ENCODE peak calls at places on chromosomes 5 and 9, in nine cellular contexts. One of them, this sample, is unnamed.

GRCh38 chr9:91558879-91559278 is 135.2 kb upstream of the NFIL3 start:
- DNase-seq in cardiac muscle cell: no peak
- DNase-seq in uterus: no peak
- DNase-seq in mammary epithelial cell: no peak
- DNase-seq in brain microvascular endothelial cell: no peak
- DNase-seq in transverse colon: no peak
- DNase-seq in HCT116: no peak
- DNase-seq in suprapubic skin: no peak
- DNase-seq in left ventricle myocardium inferior: no peak
- DNase-seq in this sample: no peak

GRCh38 chr5:1221721-1222120 is 3.5 kb upstream of the SLC6A18 start:
- DNase-seq in left ventricle myocardium inferior: no peak
- DNase-seq in mammary epithelial cell: no peak
- DNase-seq in uterus: no peak
- DNase-seq in transverse colon: no peak
- DNase-seq in HCT116: no peak
- DNase-seq in suprapubic skin: no peak
- DNase-seq in cardiac muscle cell: no peak
- DNase-seq in brain microvascular endothelial cell: no peak
- DNase-seq in this sample: no peak

GRCh38 chr5:168611163-168611562 is 32.0 kb upstream of the PANK3 start:
- DNase-seq in suprapubic skin: no peak
- DNase-seq in brain microvascular endothelial cell: peak; percentile 24
- DNase-seq in uterus: no peak
- DNase-seq in transverse colon: no peak
- DNase-seq in mammary epithelial cell: no peak
- DNase-seq in left ventricle myocardium inferior: no peak
- DNase-seq in HCT116: no peak
- DNase-seq in cardiac muscle cell: peak; percentile 11
- DNase-seq in this sample: peak; percentile 25

GRCh38 chr5:172929371-172929838 is 29.8 kb upstream of the RPL26L1 start:
- DNase-seq in HCT116: no peak
- DNase-seq in transverse colon: no peak
- DNase-seq in brain microvascular endothelial cell: no peak
- DNase-seq in uterus: no peak
- DNase-seq in mammary epithelial cell: no peak
- DNase-seq in cardiac muscle cell: no peak
- DNase-seq in suprapubic skin: no peak
- DNase-seq in left ventricle myocardium inferior: no peak
- DNase-seq in this sample: no peak

GRCh38 chr9:94110821-94111252 is 26.6 kb downstream of the PTPDC1 start:
- DNase-seq in brain microvascular endothelial cell: peak; percentile 70
- DNase-seq in suprapubic skin: no peak
- DNase-seq in left ventricle myocardium inferior: no peak
- DNase-seq in uterus: no peak
- DNase-seq in cardiac muscle cell: no peak
- DNase-seq in HCT116: no peak
- DNase-seq in mammary epithelial cell: peak; percentile 64
- DNase-seq in transverse colon: no peak
- DNase-seq in this sample: no peak

GRCh38 chr5:64690417-64691151 is at the start of gene SHISAL2B:
- DNase-seq in cardiac muscle cell: peak; percentile 61
- DNase-seq in HCT116: no peak
- DNase-seq in mammary epithelial cell: peak; percentile 50
- DNase-seq in transverse colon: no peak
- DNase-seq in suprapubic skin: no peak
- DNase-seq in brain microvascular endothelial cell: no peak
- DNase-seq in uterus: no peak
- DNase-seq in left ventricle myocardium inferior: no peak
- DNase-seq in this sample: no peak

GRCh38 chr5:178576591-178577351 is 13.4 kb downstream of the COL23A1 start:
- DNase-seq in uterus: no peak
- DNase-seq in mammary epithelial cell: no peak
- DNase-seq in left ventricle myocardium inferior: no peak
- DNase-seq in HCT116: no peak
- DNase-seq in cardiac muscle cell: peak; percentile 53
- DNase-seq in brain microvascular endothelial cell: no peak
- DNase-seq in suprapubic skin: no peak
- DNase-seq in transverse colon: no peak
- DNase-seq in this sample: no peak

GRCh38 chr9:108967916-108968315 is 33.7 kb downstream of the ABITRAM start:
- DNase-seq in mammary epithelial cell: no peak
- DNase-seq in uterus: no peak
- DNase-seq in transverse colon: no peak
- DNase-seq in brain microvascular endothelial cell: no peak
- DNase-seq in cardiac muscle cell: no peak
- DNase-seq in suprapubic skin: no peak
- DNase-seq in HCT116: no peak
- DNase-seq in left ventricle myocardium inferior: peak; percentile 26
- DNase-seq in this sample: no peak

GRCh38 chr5:43036856-43037711 is 3.0 kb downstream of the ANXA2R start:
- DNase-seq in mammary epithelial cell: no peak
- DNase-seq in uterus: no peak
- DNase-seq in left ventricle myocardium inferior: no peak
- DNase-seq in brain microvascular endothelial cell: peak; percentile 43
- DNase-seq in HCT116: no peak
- DNase-seq in transverse colon: peak; percentile 18
- DNase-seq in suprapubic skin: no peak
- DNase-seq in cardiac muscle cell: no peak
- DNase-seq in this sample: no peak

GRCh38 chr9:33351547-33351946 is 50.8 kb downstream of the AQP7 start:
- DNase-seq in brain microvascular endothelial cell: no peak
- DNase-seq in suprapubic skin: no peak
- DNase-seq in uterus: no peak
- DNase-seq in mammary epithelial cell: peak; percentile 59
- DNase-seq in HCT116: no peak
- DNase-seq in transverse colon: no peak
- DNase-seq in cardiac muscle cell: no peak
- DNase-seq in left ventricle myocardium inferior: no peak
- DNase-seq in this sample: no peak

GRCh38 chr5:131795128-131795719 is 1.6 kb downstream of the FNIP1 start:
- DNase-seq in brain microvascular endothelial cell: no peak
- DNase-seq in transverse colon: no peak
- DNase-seq in suprapubic skin: no peak
- DNase-seq in mammary epithelial cell: no peak
- DNase-seq in cardiac muscle cell: no peak
- DNase-seq in uterus: no peak
- DNase-seq in HCT116: no peak
- DNase-seq in left ventricle myocardium inferior: no peak
- DNase-seq in this sample: no peak

GRCh38 chr5:54659651-54660050 is 142.1 kb downstream of the SNX18 start:
- DNase-seq in mammary epithelial cell: no peak
- DNase-seq in brain microvascular endothelial cell: no peak
- DNase-seq in left ventricle myocardium inferior: no peak
- DNase-seq in transverse colon: no peak
- DNase-seq in uterus: no peak
- DNase-seq in cardiac muscle cell: no peak
- DNase-seq in suprapubic skin: no peak
- DNase-seq in HCT116: no peak
- DNase-seq in this sample: no peak

GRCh38 chr9:79489241-79490000 is 82.3 kb upstream of the TLE4 start:
- DNase-seq in uterus: no peak
- DNase-seq in suprapubic skin: no peak
- DNase-seq in brain microvascular endothelial cell: peak; percentile 63
- DNase-seq in transverse colon: peak; percentile 20
- DNase-seq in left ventricle myocardium inferior: no peak
- DNase-seq in mammary epithelial cell: peak; percentile 56
- DNase-seq in cardiac muscle cell: no peak
- DNase-seq in HCT116: no peak
- DNase-seq in this sample: peak; percentile 21

GRCh38 chr9:126417684-126418083 is 91.1 kb downstream of the MVB12B start:
- DNase-seq in left ventricle myocardium inferior: no peak
- DNase-seq in cardiac muscle cell: no peak
- DNase-seq in mammary epithelial cell: no peak
- DNase-seq in uterus: no peak
- DNase-seq in brain microvascular endothelial cell: no peak
- DNase-seq in HCT116: no peak
- DNase-seq in suprapubic skin: no peak
- DNase-seq in transverse colon: no peak
- DNase-seq in this sample: no peak

GRCh38 chr9:79581794-79582193 is 10.0 kb downstream of the TLE4 start:
- DNase-seq in suprapubic skin: no peak
- DNase-seq in brain microvascular endothelial cell: peak; percentile 85
- DNase-seq in left ventricle myocardium inferior: no peak
- DNase-seq in cardiac muscle cell: no peak
- DNase-seq in mammary epithelial cell: peak; percentile 72
- DNase-seq in transverse colon: no peak
- DNase-seq in HCT116: no peak
- DNase-seq in uterus: no peak
- DNase-seq in this sample: peak; percentile 59

DNA sequence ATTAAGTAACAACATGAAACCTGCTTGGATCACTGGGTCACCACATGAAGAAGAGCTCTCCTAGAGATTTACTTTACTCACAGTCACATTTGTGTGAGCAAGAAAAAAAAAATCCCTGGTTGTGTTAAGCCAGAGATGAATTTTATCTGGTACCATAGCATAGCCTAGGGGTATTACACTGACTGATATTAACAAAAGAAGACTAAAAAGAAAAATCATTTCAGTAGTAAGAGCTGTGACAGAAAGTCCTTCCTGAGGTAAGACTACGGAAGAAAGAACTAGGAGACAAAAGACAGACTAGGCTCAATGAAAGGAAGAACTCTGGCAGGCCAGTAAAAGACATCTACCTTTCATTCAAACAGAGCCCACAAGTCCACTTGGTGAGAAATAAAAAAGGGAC is 15.2 kb downstream of the OTP start:
- DNase-seq in left ventricle myocardium inferior: no peak
- DNase-seq in uterus: no peak
- DNase-seq in mammary epithelial cell: no peak
- DNase-seq in transverse colon: no peak
- DNase-seq in brain microvascular endothelial cell: no peak
- DNase-seq in suprapubic skin: no peak
- DNase-seq in cardiac muscle cell: no peak
- DNase-seq in HCT116: no peak
- DNase-seq in this sample: no peak
- H3K27me3 ChIP-seq in left ventricle myocardium inferior: peaks cover 100% of the 10 kb centered on the region
- H3K27me3 ChIP-seq in uterus: peaks cover 32% of the 10 kb centered on the region
- H3K27me3 ChIP-seq in mammary epithelial cell: peaks cover 31% of the 10 kb centered on the region
- H3K27me3 ChIP-seq in transverse colon: peaks cover 93% of the 10 kb centered on the region
- H3K27me3 ChIP-seq in brain microvascular endothelial cell: peaks cover 60% of the 10 kb centered on the region
- H3K27me3 ChIP-seq in suprapubic skin: peaks cover 90% of the 10 kb centered on the region
- H3K27me3 ChIP-seq in cardiac muscle cell: peaks cover 91% of the 10 kb centered on the region
- H3K27me3 ChIP-seq in HCT116: no peaks in the 10 kb centered on the region
- H3K27me3 ChIP-seq in this sample: peaks cover 26% of the 10 kb centered on the region

DNA sequence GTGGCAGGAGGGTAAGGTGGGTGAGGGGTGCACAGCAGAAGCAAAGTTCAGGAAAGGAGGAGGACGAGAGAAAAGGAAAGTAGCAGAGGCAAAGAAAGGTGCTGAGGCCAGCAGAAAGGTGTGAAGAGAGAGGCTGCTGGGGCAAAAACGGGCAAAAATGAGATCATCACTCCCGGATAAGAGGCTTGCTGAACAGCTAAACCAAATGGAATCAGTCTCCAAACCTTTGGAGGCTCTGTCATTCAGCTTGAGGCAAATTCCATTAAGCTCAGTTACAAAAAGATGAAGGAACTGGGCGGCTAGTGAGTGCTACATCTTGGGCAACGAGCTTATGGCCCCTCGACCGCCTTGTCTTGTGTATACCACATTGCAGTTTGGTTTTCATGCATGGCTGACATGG is 136.4 kb downstream of the FSTL4 start:
- DNase-seq in left ventricle myocardium inferior: no peak
- DNase-seq in uterus: no peak
- DNase-seq in mammary epithelial cell: peak; percentile 6
- DNase-seq in HCT116: no peak
- DNase-seq in suprapubic skin: no peak
- DNase-seq in transverse colon: no peak
- DNase-seq in brain microvascular endothelial cell: no peak
- DNase-seq in cardiac muscle cell: no peak
- DNase-seq in this sample: no peak
- TF ChIP-seq CTCF in left ventricle myocardium inferior: no peak
- TF ChIP-seq CTCF in uterus: no peak
- TF ChIP-seq CTCF in mammary epithelial cell: no peak
- TF ChIP-seq CTCF in HCT116: no peak
- TF ChIP-seq CTCF in suprapubic skin: no peak
- TF ChIP-seq CTCF in transverse colon: no peak
- TF ChIP-seq CTCF in brain microvascular endothelial cell: no peak
- TF ChIP-seq CTCF in cardiac muscle cell: no peak
- TF ChIP-seq CTCF in this sample: no peak

GRCh38 chr9:130327781-130328348 is 62.3 kb downstream of the HMCN2 start:
- DNase-seq in mammary epithelial cell: no peak
- DNase-seq in brain microvascular endothelial cell: no peak
- DNase-seq in suprapubic skin: peak; percentile 84
- DNase-seq in left ventricle myocardium inferior: peak; percentile 55
- DNase-seq in transverse colon: peak; percentile 47
- DNase-seq in cardiac muscle cell: peak; percentile 14
- DNase-seq in HCT116: no peak
- DNase-seq in uterus: peak; percentile 91
- DNase-seq in this sample: no peak
- H3K4me3 ChIP-seq in mammary epithelial cell: no peak overlapping the region
- H3K4me3 ChIP-seq in brain microvascular endothelial cell: no peak overlapping the region
- H3K4me3 ChIP-seq in suprapubic skin: no peak overlapping the region
- H3K4me3 ChIP-seq in left ventricle myocardium inferior: no peak overlapping the region
- H3K4me3 ChIP-seq in transverse colon: no peak overlapping the region
- H3K4me3 ChIP-seq in cardiac muscle cell: no peak overlapping the region
- H3K4me3 ChIP-seq in HCT116: no peak overlapping the region
- H3K4me3 ChIP-seq in uterus: no peak overlapping the region
- H3K4me3 ChIP-seq in this sample: no peak overlapping the region

GRCh38 chr5:176853151-176853793 is 42.9 kb downstream of the UNC5A start:
- DNase-seq in cardiac muscle cell: no peak
- DNase-seq in mammary epithelial cell: no peak
- DNase-seq in suprapubic skin: no peak
- DNase-seq in transverse colon: no peak
- DNase-seq in left ventricle myocardium inferior: no peak
- DNase-seq in uterus: no peak
- DNase-seq in HCT116: no peak
- DNase-seq in brain microvascular endothelial cell: no peak
- DNase-seq in this sample: no peak

GRCh38 chr5:176851871-176852270 is 41.5 kb downstream of the UNC5A start:
- DNase-seq in transverse colon: no peak
- DNase-seq in cardiac muscle cell: no peak
- DNase-seq in left ventricle myocardium inferior: no peak
- DNase-seq in uterus: no peak
- DNase-seq in HCT116: no peak
- DNase-seq in suprapubic skin: no peak
- DNase-seq in mammary epithelial cell: no peak
- DNase-seq in brain microvascular endothelial cell: no peak
- DNase-seq in this sample: no peak

GRCh38 chr5:176857514-176858273 is 41.5 kb downstream of the HK3 start:
- DNase-seq in transverse colon: no peak
- DNase-seq in suprapubic skin: no peak
- DNase-seq in left ventricle myocardium inferior: no peak
- DNase-seq in HCT116: no peak
- DNase-seq in brain microvascular endothelial cell: no peak
- DNase-seq in mammary epithelial cell: no peak
- DNase-seq in uterus: no peak
- DNase-seq in cardiac muscle cell: no peak
- DNase-seq in this sample: no peak

GRCh38 chr5:176856746-176857145 is 42.4 kb downstream of the HK3 start:
- DNase-seq in transverse colon: no peak
- DNase-seq in left ventricle myocardium inferior: no peak
- DNase-seq in suprapubic skin: no peak
- DNase-seq in HCT116: no peak
- DNase-seq in brain microvascular endothelial cell: no peak
- DNase-seq in mammary epithelial cell: no peak
- DNase-seq in uterus: no peak
- DNase-seq in cardiac muscle cell: no peak
- DNase-seq in this sample: no peak

DNA sequence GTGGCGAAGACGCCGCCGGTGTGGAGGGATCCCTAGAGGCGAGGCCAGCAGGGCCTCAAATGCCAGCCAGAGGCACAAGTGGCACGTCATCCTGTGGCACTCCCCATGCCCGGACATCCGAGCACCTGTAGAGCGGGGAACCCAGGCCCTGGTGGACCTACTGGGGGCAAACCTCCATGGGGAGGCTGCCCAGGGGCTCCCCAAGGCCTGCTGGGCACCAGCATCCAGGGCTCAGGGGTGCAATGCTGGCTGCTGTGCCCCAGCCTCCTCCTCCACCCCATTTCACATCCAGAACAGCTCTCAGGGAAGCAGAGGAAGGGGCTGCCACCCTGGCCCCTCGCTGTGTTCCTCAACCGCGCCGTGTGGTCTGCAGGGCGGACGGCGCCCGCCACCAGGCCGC is 43.5 kb downstream of the HK3 start:
- DNase-seq in uterus: no peak
- DNase-seq in suprapubic skin: no peak
- DNase-seq in transverse colon: no peak
- DNase-seq in mammary epithelial cell: no peak
- DNase-seq in left ventricle myocardium inferior: no peak
- DNase-seq in brain microvascular endothelial cell: no peak
- DNase-seq in cardiac muscle cell: no peak
- DNase-seq in HCT116: no peak
- DNase-seq in this sample: no peak
- H3K27me3 ChIP-seq in uterus: peaks cover 3% of the 10 kb centered on the region
- H3K27me3 ChIP-seq in suprapubic skin: peaks cover 63% of the 10 kb centered on the region
- H3K27me3 ChIP-seq in transverse colon: peaks cover 6% of the 10 kb centered on the region
- H3K27me3 ChIP-seq in mammary epithelial cell: peaks cover 3% of the 10 kb centered on the region
- H3K27me3 ChIP-seq in left ventricle myocardium inferior: peaks cover 76% of the 10 kb centered on the region
- H3K27me3 ChIP-seq in brain microvascular endothelial cell: no peaks in the 10 kb centered on the region
- H3K27me3 ChIP-seq in cardiac muscle cell: no peaks in the 10 kb centered on the region
- H3K27me3 ChIP-seq in HCT116: no peaks in the 10 kb centered on the region
- H3K27me3 ChIP-seq in this sample: peaks cover 31% of the 10 kb centered on the region